ENCODE peak calls at places on chromosome 22, in six cellular contexts. One of them, this sample, is unnamed.

GRCh38 chr22:31230871-31231621 is 18.9 kb downstream of the LIMK2 start:
- DNase-seq in gastrocnemius medialis: peak; percentile 35
- DNase-seq in AG04449: no peak
- DNase-seq in lower leg skin: no peak
- DNase-seq in thoracic aorta: no peak
- DNase-seq in GM12865: peak; percentile 73
- DNase-seq in this sample: peak; percentile 50

GRCh38 chr22:21613553-21614233 is 16.1 kb downstream of the YDJC start:
- DNase-seq in gastrocnemius medialis: no peak
- DNase-seq in AG04449: no peak
- DNase-seq in lower leg skin: no peak
- DNase-seq in thoracic aorta: no peak
- DNase-seq in GM12865: no peak
- DNase-seq in this sample: no peak

GRCh38 chr22:11627798-11628650 is 3900.0 kb upstream of the OR11H1 start:
- DNase-seq in gastrocnemius medialis: no peak
- DNase-seq in AG04449: no peak
- DNase-seq in lower leg skin: no peak
- DNase-seq in thoracic aorta: no peak
- DNase-seq in GM12865: no peak
- DNase-seq in this sample: peak; percentile 44

GRCh38 chr22:46941958-46942815 is 179.7 kb downstream of the TBC1D22A start:
- DNase-seq in gastrocnemius medialis: no peak
- DNase-seq in AG04449: no peak
- DNase-seq in lower leg skin: peak; percentile 85
- DNase-seq in thoracic aorta: no peak
- DNase-seq in GM12865: no peak
- DNase-seq in this sample: no peak

GRCh38 chr22:48151641-48152040 is 1389.2 kb downstream of the TBC1D22A start:
- DNase-seq in gastrocnemius medialis: no peak
- DNase-seq in AG04449: no peak
- DNase-seq in lower leg skin: no peak
- DNase-seq in thoracic aorta: no peak
- DNase-seq in GM12865: no peak
- DNase-seq in this sample: no peak

GRCh38 chr22:46677323-46678002 is 57.3 kb downstream of the GRAMD4 start:
- DNase-seq in gastrocnemius medialis: no peak
- DNase-seq in AG04449: no peak
- DNase-seq in lower leg skin: no peak
- DNase-seq in thoracic aorta: no peak
- DNase-seq in GM12865: no peak
- DNase-seq in this sample: no peak

GRCh38 chr22:21699643-21700042 is 33.8 kb downstream of the PPIL2 start:
- DNase-seq in gastrocnemius medialis: no peak
- DNase-seq in AG04449: no peak
- DNase-seq in lower leg skin: no peak
- DNase-seq in thoracic aorta: no peak
- DNase-seq in GM12865: no peak
- DNase-seq in this sample: no peak

GRCh38 chr22:49660794-49661781 is 166.6 kb downstream of the BRD1 start:
- DNase-seq in gastrocnemius medialis: no peak
- DNase-seq in AG04449: no peak
- DNase-seq in lower leg skin: peak; percentile 70
- DNase-seq in thoracic aorta: no peak
- DNase-seq in GM12865: no peak
- DNase-seq in this sample: no peak

GRCh38 chr22:44660051-44660830 is 41.8 kb upstream of the PRR5 start:
- DNase-seq in gastrocnemius medialis: no peak
- DNase-seq in AG04449: no peak
- DNase-seq in lower leg skin: no peak
- DNase-seq in thoracic aorta: no peak
- DNase-seq in GM12865: no peak
- DNase-seq in this sample: no peak

GRCh38 chr22:22546490-22546889 is 12.6 kb downstream of the PRAME start:
- DNase-seq in gastrocnemius medialis: no peak
- DNase-seq in AG04449: no peak
- DNase-seq in lower leg skin: no peak
- DNase-seq in thoracic aorta: no peak
- DNase-seq in GM12865: no peak
- DNase-seq in this sample: no peak

GRCh38 chr22:50143096-50143495 is 27.4 kb upstream of the PANX2 start:
- DNase-seq in gastrocnemius medialis: no peak
- DNase-seq in AG04449: no peak
- DNase-seq in lower leg skin: no peak
- DNase-seq in thoracic aorta: no peak
- DNase-seq in GM12865: no peak
- DNase-seq in this sample: no peak

GRCh38 chr22:22082960-22083359 is 100.4 kb upstream of the TOP3B start:
- DNase-seq in gastrocnemius medialis: no peak
- DNase-seq in AG04449: no peak
- DNase-seq in lower leg skin: no peak
- DNase-seq in thoracic aorta: no peak
- DNase-seq in GM12865: no peak
- DNase-seq in this sample: no peak

GRCh38 chr22:41048791-41049717 is 43.3 kb upstream of the EP300 start:
- DNase-seq in gastrocnemius medialis: peak; percentile 39
- DNase-seq in AG04449: no peak
- DNase-seq in lower leg skin: peak; percentile 91
- DNase-seq in thoracic aorta: peak; percentile 19
- DNase-seq in GM12865: no peak
- DNase-seq in this sample: no peak

GRCh38 chr22:48743601-48744282 is 1083.9 kb downstream of the BRD1 start:
- DNase-seq in gastrocnemius medialis: no peak
- DNase-seq in AG04449: no peak
- DNase-seq in lower leg skin: peak; percentile 74
- DNase-seq in thoracic aorta: no peak
- DNase-seq in GM12865: no peak
- DNase-seq in this sample: peak; percentile 5

GRCh38 chr22:34946339-34946985 is 119.5 kb upstream of the ISX start:
- DNase-seq in gastrocnemius medialis: no peak
- DNase-seq in AG04449: no peak
- DNase-seq in lower leg skin: peak; percentile 34
- DNase-seq in thoracic aorta: no peak
- DNase-seq in GM12865: peak; percentile 37
- DNase-seq in this sample: no peak

DNA sequence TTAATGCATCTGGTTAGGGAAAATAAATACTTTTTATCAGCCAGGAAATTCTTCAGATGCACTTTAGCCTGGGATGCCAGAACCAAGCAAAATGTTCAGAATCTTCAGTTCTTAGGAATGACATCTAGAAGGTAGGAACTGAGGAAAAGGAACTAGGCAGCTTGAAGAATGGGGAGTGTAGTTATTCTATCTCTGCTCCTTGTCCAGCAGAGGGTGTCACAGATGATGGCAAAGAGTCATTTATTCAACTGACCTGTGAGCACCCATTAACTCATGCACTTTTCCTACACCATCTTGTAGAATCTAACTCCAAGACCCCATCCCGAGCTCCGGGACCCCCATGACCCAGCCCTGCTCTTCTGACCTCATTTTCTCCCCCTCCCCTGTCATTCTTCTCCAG is 122.1 kb upstream of the ISX start:
- DNase-seq in gastrocnemius medialis: no peak
- DNase-seq in AG04449: no peak
- DNase-seq in lower leg skin: no peak
- DNase-seq in thoracic aorta: no peak
- DNase-seq in GM12865: peak; percentile 20
- DNase-seq in this sample: no peak
- TF ChIP-seq CTCF in gastrocnemius medialis: no peak
- TF ChIP-seq CTCF in AG04449: no peak
- TF ChIP-seq CTCF in lower leg skin: no peak
- TF ChIP-seq CTCF in thoracic aorta: no peak
- TF ChIP-seq CTCF in GM12865: no peak
- TF ChIP-seq CTCF in this sample: peak; percentile 16

GRCh38 chr22:29842172-29842571 is 4.1 kb upstream of the ASCC2 start:
- DNase-seq in gastrocnemius medialis: no peak
- DNase-seq in AG04449: no peak
- DNase-seq in lower leg skin: no peak
- DNase-seq in thoracic aorta: no peak
- DNase-seq in GM12865: no peak
- DNase-seq in this sample: no peak

GRCh38 chr22:29838599-29838956 is 504 bp upstream of the ASCC2 start:
- DNase-seq in gastrocnemius medialis: no peak
- DNase-seq in AG04449: no peak
- DNase-seq in lower leg skin: no peak
- DNase-seq in thoracic aorta: no peak
- DNase-seq in GM12865: no peak
- DNase-seq in this sample: no peak

GRCh38 chr22:29833392-29833949 is 4.6 kb downstream of the ASCC2 start:
- DNase-seq in gastrocnemius medialis: no peak
- DNase-seq in AG04449: no peak
- DNase-seq in lower leg skin: no peak
- DNase-seq in thoracic aorta: no peak
- DNase-seq in GM12865: no peak
- DNase-seq in this sample: no peak

GRCh38 chr22:29840498-29840897 is 2.4 kb upstream of the ASCC2 start:
- DNase-seq in gastrocnemius medialis: no peak
- DNase-seq in AG04449: no peak
- DNase-seq in lower leg skin: no peak
- DNase-seq in thoracic aorta: no peak
- DNase-seq in GM12865: no peak
- DNase-seq in this sample: no peak

DNA sequence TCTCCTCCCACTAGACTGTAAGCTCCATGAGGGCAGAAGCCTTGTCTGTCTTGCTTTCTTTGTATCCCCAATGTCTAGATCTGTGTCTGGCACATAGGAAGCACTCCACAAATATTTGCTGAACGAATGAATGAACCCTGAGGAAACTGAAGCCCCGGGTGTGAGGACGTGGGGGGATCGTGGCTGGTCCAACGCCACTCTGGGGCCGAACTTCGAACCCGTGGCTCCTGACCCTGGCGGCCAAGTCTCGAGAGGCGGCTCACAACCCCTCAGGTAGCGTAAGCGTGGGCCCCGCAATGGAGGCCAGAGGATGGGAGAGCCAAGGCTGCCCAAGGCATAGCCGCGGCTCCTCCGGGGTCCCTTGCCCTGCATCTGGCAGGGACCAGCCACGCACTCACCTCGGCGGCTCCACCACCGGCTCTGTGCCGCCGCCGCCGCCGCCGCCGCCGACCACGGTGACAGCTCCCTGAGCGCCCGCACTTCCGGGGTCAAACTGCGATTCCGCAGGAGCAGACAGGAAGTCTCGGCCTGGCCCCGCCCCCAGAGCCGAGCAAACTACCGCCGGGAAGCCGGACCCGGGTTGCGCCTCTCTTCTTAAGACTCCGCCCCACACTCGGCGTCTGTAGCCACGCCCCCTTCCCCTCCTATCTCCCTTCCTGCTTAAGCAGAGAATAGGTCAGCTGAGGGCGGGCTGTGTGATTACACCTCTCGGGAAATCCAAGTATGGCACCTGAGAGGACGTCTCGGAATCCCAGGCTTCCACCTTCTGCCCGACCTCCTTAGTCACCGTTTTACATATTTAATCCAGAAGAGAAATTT is at the start of gene ASCC2:
- DNase-seq in gastrocnemius medialis: peak; percentile 99
- DNase-seq in AG04449: peak; percentile 56
- DNase-seq in lower leg skin: peak; percentile 100
- DNase-seq in thoracic aorta: peak; percentile 98
- DNase-seq in GM12865: peak; percentile 99
- DNase-seq in this sample: peak; percentile 98
- TF ChIP-seq CTCF in gastrocnemius medialis: peak; percentile 32
- TF ChIP-seq CTCF in AG04449: no peak
- TF ChIP-seq CTCF in lower leg skin: no peak
- TF ChIP-seq CTCF in thoracic aorta: no peak
- TF ChIP-seq CTCF in GM12865: no peak
- TF ChIP-seq CTCF in this sample: no peak

GRCh38 chr22:42966389-42966998 is 48.5 kb downstream of the PACSIN2 start:
- DNase-seq in gastrocnemius medialis: no peak
- DNase-seq in AG04449: no peak
- DNase-seq in lower leg skin: peak; percentile 37
- DNase-seq in thoracic aorta: no peak
- DNase-seq in GM12865: no peak
- DNase-seq in this sample: no peak

GRCh38 chr22:42970029-42970428 is 44.9 kb downstream of the PACSIN2 start:
- DNase-seq in gastrocnemius medialis: no peak
- DNase-seq in AG04449: no peak
- DNase-seq in lower leg skin: no peak
- DNase-seq in thoracic aorta: no peak
- DNase-seq in GM12865: no peak
- DNase-seq in this sample: peak; percentile 57

GRCh38 chr22:42969348-42969975 is 45.5 kb downstream of the PACSIN2 start:
- DNase-seq in gastrocnemius medialis: no peak
- DNase-seq in AG04449: peak; percentile 46
- DNase-seq in lower leg skin: no peak
- DNase-seq in thoracic aorta: no peak
- DNase-seq in GM12865: no peak
- DNase-seq in this sample: no peak

GRCh38 chr22:42967005-42967404 is 47.9 kb downstream of the PACSIN2 start:
- DNase-seq in gastrocnemius medialis: no peak
- DNase-seq in AG04449: no peak
- DNase-seq in lower leg skin: peak; percentile 75
- DNase-seq in thoracic aorta: no peak
- DNase-seq in GM12865: no peak
- DNase-seq in this sample: no peak

GRCh38 chr22:42967933-42968332 is 47.0 kb downstream of the PACSIN2 start:
- DNase-seq in gastrocnemius medialis: peak; percentile 72
- DNase-seq in AG04449: no peak
- DNase-seq in lower leg skin: peak; percentile 92
- DNase-seq in thoracic aorta: no peak
- DNase-seq in GM12865: peak; percentile 68
- DNase-seq in this sample: no peak
- TF ChIP-seq CTCF in gastrocnemius medialis: peak; percentile 51
- TF ChIP-seq CTCF in AG04449: peak; percentile 8
- TF ChIP-seq CTCF in lower leg skin: no peak
- TF ChIP-seq CTCF in thoracic aorta: no peak
- TF ChIP-seq CTCF in GM12865: peak; percentile 36
- TF ChIP-seq CTCF in this sample: peak; percentile 59

DNA sequence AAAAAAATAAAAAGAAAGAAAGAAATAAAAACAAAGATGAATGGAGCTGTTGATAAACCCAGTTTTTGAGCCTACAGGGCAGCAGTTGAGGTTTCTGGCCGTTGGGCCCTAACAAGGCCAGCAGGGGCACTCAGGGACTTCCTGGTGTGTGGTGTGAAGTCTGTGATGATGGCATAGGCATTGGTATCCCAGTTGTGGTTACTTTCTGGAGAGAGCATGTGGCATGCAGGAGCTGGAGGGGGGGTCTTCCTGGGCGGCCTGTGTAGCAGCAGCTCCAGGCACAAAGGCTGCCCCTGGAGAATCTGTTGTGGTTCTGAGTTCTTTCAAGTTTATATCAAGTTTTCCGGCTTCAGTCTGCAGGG is 2.0 kb upstream of the TXNRD2 start:
- DNase-seq in gastrocnemius medialis: no peak
- DNase-seq in AG04449: no peak
- DNase-seq in lower leg skin: no peak
- DNase-seq in thoracic aorta: no peak
- DNase-seq in GM12865: peak; percentile 37
- DNase-seq in this sample: no peak
- TF ChIP-seq CTCF in gastrocnemius medialis: no peak
- TF ChIP-seq CTCF in AG04449: peak; percentile 27
- TF ChIP-seq CTCF in lower leg skin: no peak
- TF ChIP-seq CTCF in thoracic aorta: peak; percentile 9
- TF ChIP-seq CTCF in GM12865: no peak
- TF ChIP-seq CTCF in this sample: no peak